ENCODE peak calls at places on chromosomes 4 and X, in five cellular contexts. A is mesenchymal stem cell, I is trophoblast cell, M is H9, S is H1. L is an unnamed sample.

GRCh38 chr4:13872145-13872544 is 244.6 kb upstream of the BOD1L1 start:
- DNase-seq in I (no peak), S (no peak), A (no peak), M (no peak), L (no peak)

GRCh38 chrX:103215768-103216085 is 819 bp downstream of the BEX4 start:
- DNase-seq in I (no peak), M (no peak), S (no peak), A (peak; percentile 16), L (peak; percentile 11)

GRCh38 chrX:153245288-153245731 is 66.2 kb downstream of the MAGEA1 start:
- DNase-seq in I (no peak), M (peak; percentile 37), S (no peak), A (peak; percentile 0), L (peak; percentile 61)

GRCh38 chrX:115561605-115562491 is 874 bp downstream of the PLS3 start:
- DNase-seq in S (no peak), I (peak; percentile 3), M (peak; percentile 58), A (peak; percentile 68), L (peak; percentile 24)

GRCh38 chrX:9765072-9765736 is 443 bp downstream of the GPR143 start:
- DNase-seq in S (no peak), M (peak; percentile 40), I (no peak), A (no peak), L (no peak)

GRCh38 chrX:120514236-120514635 is 45.1 kb upstream of the LAMP2 start:
- DNase-seq in M (peak; percentile 24), S (no peak), I (no peak), A (peak; percentile 7), L (no peak)

GRCh38 chr4:79575709-79576479 is 167.9 kb upstream of the GK2 start:
- DNase-seq in S (no peak), M (no peak), A (no peak), I (peak; percentile 97), L (no peak)

GRCh38 chrX:47166126-47166525 is 21.1 kb downstream of the RBM10 start:
- DNase-seq in M (no peak), A (peak; percentile 18), I (peak; percentile 36), S (no peak), L (no peak)

GRCh38 chrX:41180194-41180902 is 95.1 kb downstream of the USP9X start:
- DNase-seq in M (peak; percentile 58), S (no peak), I (peak; percentile 15), A (peak; percentile 69), L (no peak)

GRCh38 chr4:74056114-74056857 is 17.8 kb upstream of the CXCL3 start:
- DNase-seq in S (no peak), A (peak; percentile 86), M (no peak), I (no peak), L (no peak)

GRCh38 chr4:22029803-22030202 is 81.2 kb upstream of the KCNIP4 start:
- DNase-seq in I (no peak), A (no peak), S (no peak), M (no peak), L (no peak)

GRCh38 chr4:87209696-87210095 is 10.7 kb downstream of the KLHL8 start:
- DNase-seq in A (no peak), I (no peak), S (no peak), M (no peak), L (no peak)

GRCh38 chrX:74923942-74924448 is 1.3 kb downstream of the NEXMIF start:
- DNase-seq in A (no peak), M (no peak), I (no peak), S (no peak), L (peak; percentile 1)

GRCh38 chr4:185640809-185641675 is 105.7 kb upstream of the PDLIM3 start:
- DNase-seq in I (peak; percentile 36), M (no peak), A (peak; percentile 76), S (no peak), L (peak; percentile 15)

GRCh38 chr4:21304061-21304541 is 603.8 kb downstream of the PACRGL start:
- DNase-seq in S (peak; percentile 13), I (no peak), M (peak; percentile 80), A (peak; percentile 12), L (peak; percentile 42)

GRCh38 chr4:152937535-152938236 is 1.6 kb downstream of the FHDC1 start:
- DNase-seq in M (no peak), I (no peak), A (peak; percentile 36), S (no peak), L (peak; percentile 31)

GRCh38 chr4:73998040-73999011 is at the start of gene CXCL5:
- DNase-seq in S (peak; percentile 67), M (peak; percentile 85), I (no peak), A (peak; percentile 59), L (peak; percentile 26)

GRCh38 chr4:186889876-186890643 is 166.4 kb upstream of the FAT1 start:
- DNase-seq in S (no peak), A (no peak), I (no peak), M (no peak), L (no peak)

GRCh38 chrX:44873415-44874270 is 655 bp downstream of the KDM6A start:
- DNase-seq in I (no peak), M (no peak), S (no peak), A (peak; percentile 51), L (no peak)

GRCh38 chr4:156983366-156983765 is 11.8 kb upstream of the PDGFC start:
- DNase-seq in A (no peak), I (no peak), S (no peak), M (no peak), L (no peak)

GRCh38 chrX:96372313-96373046 is 312.2 kb upstream of the DIAPH2 start:
- DNase-seq in M (peak; percentile 33), A (peak; percentile 55), I (peak; percentile 10), S (no peak), L (peak; percentile 4)

GRCh38 chr4:186144596-186145569 is 40.4 kb downstream of the FAM149A start:
- DNase-seq in M (peak; percentile 71), S (no peak), I (peak; percentile 32), A (peak; percentile 64), L (peak; percentile 77)

GRCh38 chrX:44344687-44345086 is 1.2 kb upstream of the EFHC2 start:
- DNase-seq in I (no peak), A (no peak), M (no peak), S (no peak), L (no peak)

GRCh38 chrX:123060986-123061385 is 123.1 kb upstream of the GRIA3 start:
- DNase-seq in I (no peak), A (no peak), M (no peak), S (no peak), L (no peak)

GRCh38 chr4:104451573-104451972 is 43.1 kb downstream of the CXXC4 start:
- DNase-seq in I (no peak), S (no peak), A (peak; percentile 42), M (no peak), L (no peak)

GRCh38 chr4:37827030-37827705 is 682 bp downstream of the PGM2 start:
- DNase-seq in S (no peak), A (peak; percentile 41), M (no peak), I (peak; percentile 75), L (no peak)

GRCh38 chr4:76665139-76665538 is 230.1 kb downstream of the SHROOM3 start:
- DNase-seq in I (no peak), A (no peak), S (no peak), M (no peak), L (no peak)

GRCh38 chr4:83894831-83895230 is 358.9 kb downstream of the GPAT3 start:
- DNase-seq in S (no peak), M (no peak), A (no peak), I (no peak), L (no peak)

GRCh38 chrX:76427560-76428242 is at the start of gene MAGEE1:
- DNase-seq in I (peak; percentile 7), M (peak; percentile 82), A (peak; percentile 29), S (no peak), L (peak; percentile 53)

GRCh38 chr4:103008875-103009729 is 10.4 kb downstream of the SLC9B1 start:
- DNase-seq in A (peak; percentile 78), S (no peak), I (peak; percentile 35), M (no peak), L (peak; percentile 54)

GRCh38 chr4:174580597-174580996 is 58.3 kb upstream of the HPGD start:
- DNase-seq in M (no peak), I (no peak), A (peak; percentile 18), S (no peak), L (no peak)

GRCh38 chr4:174578366-174578765 is 56.1 kb upstream of the HPGD start:
- DNase-seq in A (no peak), S (no peak), M (no peak), I (no peak), L (no peak)

GRCh38 chr4:174586651-174587050 is 64.4 kb upstream of the HPGD start:
- DNase-seq in S (no peak), A (no peak), I (no peak), M (no peak), L (no peak)

GRCh38 chr4:174579421-174579820 is 57.1 kb upstream of the HPGD start:
- DNase-seq in I (no peak), S (no peak), M (no peak), A (no peak), L (no peak)

GRCh38 chr4:174582463-174582862 is 60.2 kb upstream of the HPGD start:
- DNase-seq in S (no peak), I (no peak), A (no peak), M (no peak), L (no peak)
- H2AK5ac ChIP-seq in S (no peak overlapping the region), I (no peak overlapping the region), A (no peak overlapping the region), M (no peak overlapping the region), L (no peak overlapping the region)

DNA sequence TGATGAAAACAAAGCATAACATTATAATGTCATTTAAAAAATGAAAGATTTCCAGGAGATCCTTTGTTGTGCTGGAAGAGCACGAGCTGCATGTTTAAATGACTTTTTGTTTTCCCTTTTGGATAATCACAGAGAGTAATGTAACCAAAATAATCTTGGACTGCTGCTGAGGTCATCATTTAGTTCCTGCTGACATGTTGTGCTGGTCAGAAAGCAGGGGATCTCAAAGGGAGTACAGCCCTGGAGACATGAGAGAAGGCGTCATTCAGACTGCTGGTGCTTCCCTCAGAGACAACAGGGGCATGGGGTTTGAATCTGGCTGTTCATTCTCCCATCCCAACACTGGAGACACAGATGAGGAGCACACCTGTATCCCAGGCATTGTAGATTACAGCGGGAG is 105.0 kb upstream of the SCOC start:
- DNase-seq in M (no peak), S (no peak), A (no peak), I (no peak), L (no peak)
- H2BK12ac ChIP-seq in M (no peak overlapping the region), S (no peak overlapping the region), A (no peak overlapping the region), I (peak overlapping the region; percentile 46), L (no peak overlapping the region)

DNA sequence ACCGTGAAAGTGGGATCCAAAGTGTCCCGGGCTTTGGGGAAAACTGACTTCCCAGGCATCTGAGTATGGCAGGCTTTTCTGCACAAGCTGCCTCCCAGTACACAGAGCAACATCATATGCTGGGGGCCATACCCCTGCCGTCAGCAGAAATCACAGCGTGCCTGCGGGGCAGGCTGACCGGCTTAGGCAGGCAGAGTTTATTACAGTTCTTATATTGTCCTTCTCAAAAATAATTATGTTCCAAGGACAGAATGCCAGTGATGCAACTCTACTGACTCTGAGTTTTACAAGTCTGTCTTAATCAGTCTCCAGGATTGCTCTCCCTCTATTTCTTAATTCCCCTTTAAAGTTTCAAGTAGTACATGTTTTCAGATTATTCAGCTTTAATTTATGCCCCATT is 37.0 kb downstream of the IL21 start:
- DNase-seq in I (no peak), S (no peak), A (peak; percentile 73), M (no peak), L (no peak)
- H3K4ac ChIP-seq in I (no peak overlapping the region), S (no peak overlapping the region), A (peak overlapping the region; percentile 71), M (no peak overlapping the region), L (no peak overlapping the region)

DNA sequence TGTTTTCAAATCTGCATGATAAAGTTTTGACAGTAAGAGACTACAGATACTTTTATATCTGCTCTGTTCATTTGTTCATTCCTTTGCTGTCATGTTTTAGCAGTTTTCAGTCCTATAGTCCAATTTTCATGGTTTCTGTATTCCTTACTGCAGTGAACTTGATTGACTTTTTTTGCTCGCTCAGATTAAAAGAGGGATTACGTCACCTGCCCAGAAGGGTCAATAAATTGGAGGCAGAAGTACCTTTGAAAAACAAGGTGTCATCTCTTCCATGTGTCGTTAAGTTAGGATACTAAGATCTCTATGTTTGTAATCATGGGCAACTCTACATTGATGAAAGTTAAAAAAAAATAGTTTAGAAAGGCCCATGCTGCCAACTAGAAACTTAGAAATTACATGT is 250.1 kb upstream of the SMIM31 start:
- DNase-seq in I (no peak), A (no peak), M (no peak), S (no peak), L (no peak)
- H2AK5ac ChIP-seq in I (no peak overlapping the region), A (no peak overlapping the region), M (no peak overlapping the region), S (no peak overlapping the region), L (no peak overlapping the region)

L was measured in neuronal stem cell.